ENCODE peak calls at places on chromosomes 7 and 10, in nine cellular contexts. F, J, C, V, Z, A, Q, I and R are unnamed samples.
A peak's percentile ranks its signal among the peaks of the same experiment; 100 is the strongest.

GRCh38 chr7:132865766-132866531 is 215.9 kb downstream of the CHCHD3 start:
- DNase-seq in F (no peak), J (no peak), C (peak; percentile 9), V (no peak), Z (no peak), A (peak; percentile 7), Q (no peak), I (peak; percentile 19), R (peak; percentile 65)

GRCh38 chr10:4698075-4698474 is 127.9 kb upstream of the AKR1E2 start:
- DNase-seq in F (no peak), J (no peak), C (no peak), V (no peak), Z (no peak), A (no peak), Q (no peak), I (no peak), R (no peak)

GRCh38 chr10:28282341-28282740 is 20.5 kb downstream of the MPP7 start:
- DNase-seq in F (no peak), J (no peak), C (no peak), V (no peak), Z (no peak), A (no peak), Q (no peak), I (no peak), R (no peak)

GRCh38 chr7:4682621-4683042 is 537 bp downstream of the FOXK1 start:
- DNase-seq in F (no peak), J (no peak), C (no peak), V (peak; percentile 57), Z (no peak), A (peak; percentile 69), Q (no peak), I (no peak), R (peak; percentile 32)

GRCh38 chr7:103934508-103934907 is 55.0 kb downstream of the RELN start:
- DNase-seq in F (no peak), J (no peak), C (no peak), V (no peak), Z (no peak), A (no peak), Q (no peak), I (no peak), R (no peak)

GRCh38 chr7:157572622-157573021 is 235.8 kb downstream of the DNAJB6 start:
- DNase-seq in F (no peak), J (no peak), C (no peak), V (no peak), Z (no peak), A (no peak), Q (no peak), I (no peak), R (no peak)

GRCh38 chr10:93991596-93992284 is 2.0 kb upstream of the PLCE1 start:
- DNase-seq in F (no peak), J (no peak), C (peak; percentile 54), V (no peak), Z (no peak), A (peak; percentile 65), Q (no peak), I (no peak), R (peak; percentile 80)

GRCh38 chr10:104300736-104301292 is 31.8 kb downstream of the GSTO2 start:
- DNase-seq in F (peak; percentile 93), J (no peak), C (peak; percentile 97), V (no peak), Z (no peak), A (peak; percentile 81), Q (no peak), I (peak; percentile 97), R (peak; percentile 95)

GRCh38 chr7:66627151-66627681 is 1.5 kb upstream of the KCTD7 start:
- DNase-seq in F (peak; percentile 26), J (no peak), C (no peak), V (no peak), Z (no peak), A (peak; percentile 5), Q (no peak), I (peak; percentile 74), R (no peak)

GRCh38 chr7:107463139-107464078 is 6.4 kb upstream of the GPR22 start:
- DNase-seq in F (peak; percentile 50), J (peak; percentile 13), C (peak; percentile 10), V (peak; percentile 39), Z (no peak), A (peak; percentile 73), Q (peak; percentile 25), I (peak; percentile 36), R (peak; percentile 55)

GRCh38 chr7:105487559-105488218 is 34.4 kb downstream of the PUS7 start:
- DNase-seq in F (peak; percentile 65), J (no peak), C (peak; percentile 55), V (no peak), Z (no peak), A (peak; percentile 2), Q (no peak), I (peak; percentile 39), R (peak; percentile 81)

GRCh38 chr7:39650676-39651075 is 27.3 kb downstream of the RALA start:
- DNase-seq in F (peak; percentile 18), J (no peak), C (no peak), V (no peak), Z (no peak), A (peak; percentile 12), Q (no peak), I (peak; percentile 39), R (no peak)

GRCh38 chr10:93006435-93007039 is 54.1 kb upstream of the CYP26C1 start:
- DNase-seq in F (peak; percentile 41), J (no peak), C (peak; percentile 4), V (no peak), Z (no peak), A (peak; percentile 4), Q (peak; percentile 25), I (peak; percentile 7), R (peak; percentile 59)

GRCh38 chr7:136034132-136034531 is 57.0 kb upstream of the MTPN start:
- DNase-seq in F (no peak), J (no peak), C (no peak), V (no peak), Z (no peak), A (no peak), Q (no peak), I (no peak), R (no peak)

GRCh38 chr10:63457576-63457975 is 8.2 kb downstream of the JMJD1C start:
- DNase-seq in F (no peak), J (no peak), C (no peak), V (no peak), Z (no peak), A (no peak), Q (no peak), I (no peak), R (no peak)

GRCh38 chr7:91557789-91558396 is 293.7 kb downstream of the FZD1 start:
- DNase-seq in F (no peak), J (no peak), C (peak; percentile 87), V (no peak), Z (no peak), A (no peak), Q (no peak), I (peak; percentile 94), R (peak; percentile 99)

GRCh38 chr7:750111-750905 is 23.2 kb upstream of the PRKAR1B start:
- DNase-seq in F (no peak), J (no peak), C (no peak), V (no peak), Z (no peak), A (no peak), Q (no peak), I (no peak), R (no peak)

GRCh38 chr7:29158748-29159147 is 12.4 kb upstream of the CPVL start:
- DNase-seq in F (no peak), J (no peak), C (no peak), V (no peak), Z (no peak), A (no peak), Q (no peak), I (no peak), R (no peak)

GRCh38 chr10:8346861-8347260 is 292.4 kb downstream of the GATA3 start:
- DNase-seq in F (no peak), J (no peak), C (no peak), V (no peak), Z (no peak), A (no peak), Q (no peak), I (no peak), R (no peak)

GRCh38 chr7:123738356-123738755 is 10.4 kb downstream of the WASL start:
- DNase-seq in F (no peak), J (no peak), C (no peak), V (no peak), Z (no peak), A (peak; percentile 51), Q (no peak), I (no peak), R (no peak)

GRCh38 chr7:28356619-28357018 is 55.7 kb upstream of the CREB5 start:
- DNase-seq in F (no peak), J (no peak), C (no peak), V (no peak), Z (no peak), A (no peak), Q (no peak), I (no peak), R (no peak)

GRCh38 chr10:25498645-25499044 is 323.8 kb downstream of the GPR158 start:
- DNase-seq in F (no peak), J (no peak), C (no peak), V (no peak), Z (no peak), A (no peak), Q (no peak), I (no peak), R (no peak)

GRCh38 chr7:4531236-4531635 is 150.9 kb upstream of the FOXK1 start:
- DNase-seq in F (no peak), J (no peak), C (no peak), V (no peak), Z (no peak), A (peak; percentile 53), Q (peak; percentile 25), I (no peak), R (no peak)

GRCh38 chr7:51133992-51134391 is 182.6 kb downstream of the COBL start:
- DNase-seq in F (no peak), J (no peak), C (no peak), V (no peak), Z (no peak), A (no peak), Q (no peak), I (no peak), R (no peak)

GRCh38 chr7:38858281-38858884 is 50.6 kb downstream of the VPS41 start:
- DNase-seq in F (peak; percentile 33), J (no peak), C (peak; percentile 26), V (no peak), Z (no peak), A (no peak), Q (no peak), I (peak; percentile 5), R (peak; percentile 81)

GRCh38 chr10:11782793-11783557 is 40.2 kb upstream of the PROSER2 start:
- DNase-seq in F (peak; percentile 32), J (no peak), C (peak; percentile 32), V (no peak), Z (no peak), A (peak; percentile 33), Q (no peak), I (no peak), R (peak; percentile 76)

GRCh38 chr10:51569467-51569866 is 129.9 kb downstream of the CSTF2T start:
- DNase-seq in F (no peak), J (no peak), C (no peak), V (no peak), Z (no peak), A (no peak), Q (no peak), I (no peak), R (no peak)